ENCODE peak calls at places on chromosomes 2 and 18, in ten cellular contexts. T, S, Q, G, V, H, Z, X, R and U are unnamed samples.
A peak's percentile ranks its signal among the peaks of the same experiment; 100 is the strongest.

GRCh38 chr2:238242731-238243495 is 3.1 kb upstream of the HES6 start:
- DNase-seq in X (no peak), S (no peak), R (no peak), H (no peak), T (no peak), G (no peak), V (no peak), Q (no peak), Z (no peak), U (peak; percentile 32)

GRCh38 chr2:15163316-15163715 is 397.8 kb downstream of the NBAS start:
- DNase-seq in X (no peak), S (no peak), R (no peak), Z (no peak), H (no peak), Q (no peak), T (no peak), G (peak; percentile 52), V (no peak), U (no peak)

GRCh38 chr2:109207201-109207600 is 78.2 kb downstream of the SH3RF3 start:
- DNase-seq in V (no peak), G (no peak), Z (no peak), X (no peak), H (no peak), Q (no peak), T (no peak), R (no peak), S (no peak), U (no peak)

GRCh38 chr2:157627594-157628281 is 926 bp downstream of the ACVR1C start:
- DNase-seq in Q (peak; percentile 2), G (peak; percentile 10), H (no peak), V (peak; percentile 15), R (peak; percentile 15), T (peak; percentile 4), S (no peak), X (no peak), Z (no peak), U (no peak)

GRCh38 chr2:19860022-19860421 is 41.8 kb downstream of the TTC32 start:
- DNase-seq in Q (no peak), Z (no peak), T (no peak), V (no peak), G (no peak), X (no peak), R (no peak), H (no peak), S (peak; percentile 23), U (no peak)

GRCh38 chr2:94762600-94762999 is 108.6 kb upstream of the TEKT4 start:
- DNase-seq in T (peak; percentile 9), H (no peak), G (no peak), S (no peak), X (no peak), R (no peak), Q (no peak), Z (no peak), V (no peak), U (no peak)

GRCh38 chr2:41782306-41783158 is 265.3 kb upstream of the PKDCC start:
- DNase-seq in Q (peak; percentile 65), Z (peak; percentile 37), G (peak; percentile 58), R (no peak), S (peak; percentile 39), V (peak; percentile 38), X (peak; percentile 20), H (peak; percentile 2), T (peak; percentile 52), U (peak; percentile 39)

GRCh38 chr2:46780801-46781445 is 134.7 kb downstream of the MCFD2 start:
- DNase-seq in R (peak; percentile 81), G (peak; percentile 63), Z (no peak), X (no peak), T (peak; percentile 46), V (peak; percentile 49), Q (peak; percentile 84), H (no peak), S (no peak), U (no peak)

GRCh38 chr2:109660046-109660860 is 46.1 kb downstream of the SOWAHC start:
- DNase-seq in S (peak; percentile 28), Z (no peak), V (no peak), H (no peak), G (no peak), R (no peak), X (no peak), T (no peak), Q (no peak), U (peak; percentile 31)

GRCh38 chr2:232713505-232713904 is 16.4 kb downstream of the GIGYF2 start:
- DNase-seq in X (no peak), S (no peak), G (no peak), R (no peak), H (no peak), V (no peak), T (no peak), Z (no peak), Q (no peak), U (no peak)

GRCh38 chr2:27091746-27092695 is 5.4 kb downstream of the KHK start:
- DNase-seq in X (no peak), G (no peak), S (no peak), Z (no peak), Q (no peak), T (no peak), H (no peak), R (no peak), V (no peak), U (no peak)

GRCh38 chr18:65938592-65939372 is 188.0 kb downstream of the CDH7 start:
- DNase-seq in X (no peak), G (no peak), Q (no peak), Z (no peak), V (peak; percentile 9), H (no peak), R (peak; percentile 64), T (peak; percentile 12), S (peak; percentile 50), U (peak; percentile 17)